ENCODE peak calls at places on chromosomes 12 and 14, in five cellular contexts. One of them, this sample, is unnamed.

GRCh38 chr12:25100203-25100602 is 94.8 kb downstream of the DNAI7 start:
- DNase-seq in activated CD4-positive, CD25-positive, alpha-beta regulatory T cell: no peak
- DNase-seq in NCI-H748 treated with DMSO at 0.1 percent for 48 hours: no peak
- DNase-seq in RPMI7951: no peak
- DNase-seq in activated T-cell treated with anti-CD3 and anti-CD28 coated beads, Interleukin-2, amount 50 U/mL, for 24 hours: no peak
- DNase-seq in this sample: no peak

GRCh38 chr14:50425105-50425504 is 28.4 kb upstream of the CDKL1 start:
- DNase-seq in RPMI7951: no peak
- DNase-seq in activated CD4-positive, CD25-positive, alpha-beta regulatory T cell: no peak
- DNase-seq in NCI-H748 treated with DMSO at 0.1 percent for 48 hours: no peak
- DNase-seq in activated T-cell treated with anti-CD3 and anti-CD28 coated beads, Interleukin-2, amount 50 U/mL, for 24 hours: no peak
- DNase-seq in this sample: no peak

GRCh38 chr12:110338754-110339153 is 57.7 kb downstream of the ATP2A2 start:
- DNase-seq in activated CD4-positive, CD25-positive, alpha-beta regulatory T cell: no peak
- DNase-seq in activated T-cell treated with anti-CD3 and anti-CD28 coated beads, Interleukin-2, amount 50 U/mL, for 24 hours: no peak
- DNase-seq in RPMI7951: peak
- DNase-seq in NCI-H748 treated with DMSO at 0.1 percent for 48 hours: no peak
- DNase-seq in this sample: no peak

GRCh38 chr14:30214014-30214413 is 286.4 kb upstream of the PRKD1 start:
- DNase-seq in RPMI7951: no peak
- DNase-seq in activated T-cell treated with anti-CD3 and anti-CD28 coated beads, Interleukin-2, amount 50 U/mL, for 24 hours: no peak
- DNase-seq in activated CD4-positive, CD25-positive, alpha-beta regulatory T cell: no peak
- DNase-seq in NCI-H748 treated with DMSO at 0.1 percent for 48 hours: no peak
- DNase-seq in this sample: no peak

GRCh38 chr12:44876554-44877275 is 600 bp upstream of the NELL2 start:
- DNase-seq in NCI-H748 treated with DMSO at 0.1 percent for 48 hours: peak
- DNase-seq in activated CD4-positive, CD25-positive, alpha-beta regulatory T cell: no peak
- DNase-seq in RPMI7951: peak
- DNase-seq in activated T-cell treated with anti-CD3 and anti-CD28 coated beads, Interleukin-2, amount 50 U/mL, for 24 hours: peak
- DNase-seq in this sample: peak

GRCh38 chr12:96578526-96579125 is 89.2 kb downstream of the CFAP54 start:
- DNase-seq in activated T-cell treated with anti-CD3 and anti-CD28 coated beads, Interleukin-2, amount 50 U/mL, for 24 hours: no peak
- DNase-seq in activated CD4-positive, CD25-positive, alpha-beta regulatory T cell: no peak
- DNase-seq in RPMI7951: peak
- DNase-seq in NCI-H748 treated with DMSO at 0.1 percent for 48 hours: peak
- DNase-seq in this sample: no peak

GRCh38 chr12:121799842-121800693 is 3.7 kb upstream of the SETD1B start:
- DNase-seq in activated T-cell treated with anti-CD3 and anti-CD28 coated beads, Interleukin-2, amount 50 U/mL, for 24 hours: peak
- DNase-seq in activated CD4-positive, CD25-positive, alpha-beta regulatory T cell: peak
- DNase-seq in RPMI7951: peak
- DNase-seq in NCI-H748 treated with DMSO at 0.1 percent for 48 hours: peak
- DNase-seq in this sample: peak

GRCh38 chr14:100785626-100786025 is 40.3 kb upstream of the MEG3 start:
- DNase-seq in NCI-H748 treated with DMSO at 0.1 percent for 48 hours: no peak
- DNase-seq in activated CD4-positive, CD25-positive, alpha-beta regulatory T cell: no peak
- DNase-seq in RPMI7951: no peak
- DNase-seq in activated T-cell treated with anti-CD3 and anti-CD28 coated beads, Interleukin-2, amount 50 U/mL, for 24 hours: no peak
- DNase-seq in this sample: no peak

GRCh38 chr14:52596320-52596719 is 43.7 kb downstream of the GPR137C start:
- DNase-seq in RPMI7951: no peak
- DNase-seq in NCI-H748 treated with DMSO at 0.1 percent for 48 hours: no peak
- DNase-seq in activated T-cell treated with anti-CD3 and anti-CD28 coated beads, Interleukin-2, amount 50 U/mL, for 24 hours: no peak
- DNase-seq in activated CD4-positive, CD25-positive, alpha-beta regulatory T cell: no peak
- DNase-seq in this sample: no peak

This sample was measured in activated naive CD8-positive, alpha-beta T cell treated with anti-CD3 and anti-CD28 coated beads, Interleukin-2, amount 10 ng/mL, durations not matched to agents 7 days and 5 days.